ENCODE peak calls at places on chromosomes 2 and 18, in four cellular contexts. C, H, D and A are unnamed samples.

GRCh38 chr2:200944467-200945394 is 18.7 kb downstream of the ORC2 start:
- DNase-seq in C (no peak), H (peak), D (no peak), A (peak)

GRCh38 chr18:11387880-11388279 is 221.5 kb upstream of the SLC35G4 start:
- DNase-seq in C (peak), D (no peak), H (peak), A (no peak)

GRCh38 chr2:112065966-112066365 is 10.9 kb downstream of the TMEM87B start:
- DNase-seq in H (peak), D (no peak), C (no peak), A (no peak)

GRCh38 chr18:56226025-56226424 is 412.4 kb downstream of the TXNL1 start:
- DNase-seq in H (no peak), D (no peak), C (no peak), A (no peak)

GRCh38 chr2:230946429-230947234 is 21.6 kb upstream of the GPR55 start:
- DNase-seq in H (no peak), C (no peak), D (no peak), A (no peak)

GRCh38 chr2:233711312-233712008 is 1.2 kb upstream of the UGT1A5 start:
- DNase-seq in D (peak), H (peak), C (peak), A (no peak)

GRCh38 chr18:56166914-56167313 is 471.5 kb downstream of the TXNL1 start:
- DNase-seq in C (no peak), H (peak), D (no peak), A (no peak)

GRCh38 chr2:142140434-142140845 is 9.6 kb upstream of the LRP1B start:
- DNase-seq in D (no peak), C (no peak), H (peak), A (no peak)

GRCh38 chr2:8606226-8606625 is 75.6 kb upstream of the ID2 start:
- DNase-seq in D (no peak), H (no peak), C (no peak), A (no peak)

GRCh38 chr2:85866165-85866659 is 22.6 kb downstream of the ST3GAL5 start:
- DNase-seq in C (no peak), H (no peak), D (no peak), A (no peak)

GRCh38 chr2:85414761-85415498 is 3.6 kb upstream of the SH2D6 start:
- DNase-seq in D (no peak), H (no peak), C (no peak), A (no peak)

GRCh38 chr18:51953521-51953920 is 386.5 kb upstream of the DCC start:
- DNase-seq in H (no peak), D (no peak), C (no peak), A (no peak)

GRCh38 chr2:112048887-112049286 is 6.2 kb upstream of the TMEM87B start:
- DNase-seq in C (no peak), H (peak), D (no peak), A (no peak)

GRCh38 chr2:170820647-170821630 is 4.3 kb downstream of the GAD1 start:
- DNase-seq in D (no peak), H (no peak), C (no peak), A (no peak)

GRCh38 chr2:45442026-45442425 is 169.0 kb downstream of the SRBD1 start:
- DNase-seq in C (no peak), H (no peak), D (no peak), A (no peak)

GRCh38 chr18:35609236-35609635 is 27.7 kb downstream of the GALNT1 start:
- DNase-seq in H (no peak), D (no peak), C (no peak), A (no peak)

GRCh38 chr18:23503038-23503966 is at the start of gene RMC1:
- DNase-seq in C (peak), D (peak), H (peak), A (peak)

DNA sequence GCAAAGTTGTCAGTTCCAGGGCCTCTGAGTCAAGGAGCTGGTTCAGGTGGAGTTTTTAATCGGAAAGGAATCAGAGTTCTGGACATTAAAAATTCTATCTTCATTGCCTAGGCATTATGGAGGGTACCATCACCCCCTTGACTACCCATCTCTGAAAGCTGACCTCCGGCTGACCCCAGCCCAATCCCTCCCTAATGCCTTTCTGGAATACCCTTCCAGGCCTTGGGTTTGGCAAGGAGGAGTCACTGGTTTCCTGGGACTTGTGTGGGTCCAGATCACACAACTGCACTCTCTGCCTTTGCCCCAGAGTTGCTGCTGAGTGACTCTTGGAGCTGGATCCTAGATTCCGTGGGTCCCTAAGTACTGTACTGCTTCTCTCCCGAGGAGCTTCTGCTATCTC is 1.0 kb upstream of the OSR1 start:
- DNase-seq in H (no peak), D (no peak), C (no peak), A (no peak)
- H3K4me3 ChIP-seq in H (no peak), D (no peak), C (no peak), A (no peak)

GRCh38 chr2:102143450-102143985 is 972 bp downstream of the IL1R1 start:
- DNase-seq in H (peak), C (no peak), D (peak), A (no peak)
- TF ChIP-seq CTCF in H (peak), C (no peak), D (no peak), A (no peak)

DNA sequence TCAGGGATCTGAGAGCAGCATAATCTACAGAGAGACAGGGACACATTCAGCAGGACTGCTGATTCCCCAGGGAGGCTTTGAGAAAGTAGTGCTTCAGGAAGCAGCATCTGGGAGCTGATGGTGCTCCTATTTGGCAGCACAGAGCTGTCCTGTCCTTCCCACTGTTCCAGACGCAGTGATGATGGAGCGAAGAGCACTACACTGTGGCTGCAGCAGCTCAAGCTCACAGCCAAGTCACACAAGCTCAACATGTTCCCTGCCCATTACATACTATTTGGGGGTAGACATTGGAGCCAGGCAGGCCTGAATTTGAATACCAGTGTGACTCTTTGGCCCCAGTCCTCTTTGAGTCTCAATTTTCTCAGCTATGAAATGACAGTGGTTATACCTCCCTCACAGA is 15.2 kb upstream of the GALM start:
- DNase-seq in D (no peak), C (no peak), H (no peak), A (no peak)
- H3K4me3 ChIP-seq in D (no peak), C (no peak), H (no peak), A (no peak)

GRCh38 chr2:62137431-62137830 is 58.5 kb upstream of the B3GNT2 start:
- DNase-seq in D (no peak), H (peak), C (no peak), A (no peak)
- TF ChIP-seq CTCF in D (no peak), H (no peak), C (no peak), A (no peak)